ENCODE peak calls at places on chromosomes 5 and 9, in four cellular contexts. R, U, O and E are unnamed samples.

GRCh38 chr9:89919171-89919681 is 314.4 kb downstream of the GADD45G start:
- DNase-seq in R (no peak), U (peak), O (peak), E (no peak)

GRCh38 chr5:10701567-10702039 is 59.4 kb downstream of the DAP start:
- DNase-seq in R (peak), U (peak), O (no peak), E (peak)

GRCh38 chr9:30796806-30797205 is 1587.6 kb upstream of the ACO1 start:
- DNase-seq in R (peak), U (no peak), O (no peak), E (no peak)

GRCh38 chr9:28542928-28543327 is 969.6 kb upstream of the C9orf72 start:
- DNase-seq in R (no peak), U (no peak), O (no peak), E (no peak)

GRCh38 chr9:211036-211435 is 3.6 kb upstream of the DOCK8 start:
- DNase-seq in R (no peak), U (no peak), O (no peak), E (no peak)

GRCh38 chr5:179273441-179274145 is 71.7 kb downstream of the ADAMTS2 start:
- DNase-seq in R (no peak), U (no peak), O (no peak), E (no peak)

GRCh38 chr5:56070795-56071539 is 76.2 kb upstream of the IL6ST start:
- DNase-seq in R (no peak), U (no peak), O (peak), E (no peak)

GRCh38 chr5:78547171-78547570 is 101.4 kb downstream of the LHFPL2 start:
- DNase-seq in R (peak), U (no peak), O (no peak), E (no peak)

GRCh38 chr5:43564289-43564850 is 7.5 kb upstream of the PAIP1 start:
- DNase-seq in R (no peak), U (no peak), O (no peak), E (no peak)

GRCh38 chr5:133370281-133370890 is 242.0 kb downstream of the FSTL4 start:
- DNase-seq in R (no peak), U (no peak), O (no peak), E (no peak)

GRCh38 chr5:141883184-141883947 is 5.2 kb upstream of the PCDH1 start:
- DNase-seq in R (peak), U (peak), O (no peak), E (no peak)

GRCh38 chr9:137178201-137178938 is 6.5 kb upstream of the TMEM210 start:
- DNase-seq in R (no peak), U (no peak), O (peak), E (peak)

GRCh38 chr9:112757300-112757883 is 6.8 kb downstream of the SNX30 start:
- DNase-seq in R (peak), U (no peak), O (no peak), E (no peak)

GRCh38 chr5:61055434-61056006 is 106.7 kb downstream of the SMIM15 start:
- DNase-seq in R (peak), U (no peak), O (peak), E (peak)

GRCh38 chr5:72465601-72466563 is 41.3 kb downstream of the ZNF366 start:
- DNase-seq in R (no peak), U (peak), O (peak), E (peak)

GRCh38 chr5:103860327-103860726 is 297.7 kb upstream of the NUDT12 start:
- DNase-seq in R (no peak), U (no peak), O (no peak), E (no peak)

GRCh38 chr5:9212605-9213004 is 333.3 kb downstream of the SEMA5A start:
- DNase-seq in R (no peak), U (no peak), O (no peak), E (no peak)

GRCh38 chr5:181173420-181174342 is 26.3 kb downstream of the OR2V2 start:
- DNase-seq in R (peak), U (peak), O (no peak), E (peak)

GRCh38 chr9:36748322-36748899 is 175.7 kb downstream of the MELK start:
- DNase-seq in R (peak), U (peak), O (peak), E (no peak)

GRCh38 chr9:98607787-98608186 is 100.9 kb downstream of the GABBR2 start:
- DNase-seq in R (peak), U (no peak), O (no peak), E (no peak)

GRCh38 chr9:73889023-73889422 is 608.1 kb upstream of the RORB start:
- DNase-seq in R (no peak), U (no peak), O (no peak), E (no peak)

GRCh38 chr9:93064392-93065124 is 6.1 kb downstream of the SUSD3 start:
- DNase-seq in R (no peak), U (peak), O (peak), E (peak)

GRCh38 chr9:18595597-18595996 is 121.6 kb downstream of the ADAMTSL1 start:
- DNase-seq in R (no peak), U (no peak), O (no peak), E (no peak)

GRCh38 chr5:39138892-39139291 is 64.7 kb upstream of the RICTOR start:
- DNase-seq in R (peak), U (no peak), O (no peak), E (peak)

GRCh38 chr5:157072508-157072907 is 13.6 kb upstream of the HAVCR1 start:
- DNase-seq in R (no peak), U (peak), O (no peak), E (peak)

GRCh38 chr9:69307446-69308216 is 17.4 kb upstream of the ENTREP1 start:
- DNase-seq in R (peak), U (no peak), O (no peak), E (no peak)

GRCh38 chr5:177601577-177602457 is 1.9 kb downstream of the B4GALT7 start:
- DNase-seq in R (no peak), U (no peak), O (no peak), E (no peak)

GRCh38 chr5:96388186-96388585 is 44.9 kb downstream of the PCSK1 start:
- DNase-seq in R (peak), U (no peak), O (no peak), E (no peak)